ENCODE peak calls at places on chromosomes 7 and 10, in nine cellular contexts. One of them, this sample, is unnamed.

GRCh38 chr10:95841711-95842498 is 65.9 kb upstream of the CC2D2B start:
- DNase-seq in AG09309: peak
- DNase-seq in thoracic aorta: peak
- DNase-seq in uterus: no peak
- DNase-seq in colonic mucosa: peak
- DNase-seq in heart left ventricle: no peak
- DNase-seq in HL-60: peak
- DNase-seq in prostate gland: peak
- DNase-seq in OCI-LY7: peak
- DNase-seq in this sample: no peak

GRCh38 chr7:37318541-37318940 is 130.1 kb downstream of the ELMO1 start:
- DNase-seq in AG09309: no peak
- DNase-seq in thoracic aorta: no peak
- DNase-seq in uterus: no peak
- DNase-seq in colonic mucosa: no peak
- DNase-seq in heart left ventricle: no peak
- DNase-seq in HL-60: no peak
- DNase-seq in prostate gland: no peak
- DNase-seq in OCI-LY7: no peak
- DNase-seq in this sample: no peak

GRCh38 chr10:132662186-132662920 is 123.6 kb downstream of the NKX6-2 start:
- DNase-seq in AG09309: no peak
- DNase-seq in thoracic aorta: no peak
- DNase-seq in uterus: no peak
- DNase-seq in colonic mucosa: no peak
- DNase-seq in heart left ventricle: no peak
- DNase-seq in HL-60: no peak
- DNase-seq in prostate gland: no peak
- DNase-seq in OCI-LY7: no peak
- DNase-seq in this sample: no peak

GRCh38 chr10:119687192-119688032 is 36.2 kb downstream of the BAG3 start:
- DNase-seq in AG09309: no peak
- DNase-seq in thoracic aorta: no peak
- DNase-seq in uterus: no peak
- DNase-seq in colonic mucosa: no peak
- DNase-seq in heart left ventricle: no peak
- DNase-seq in HL-60: no peak
- DNase-seq in prostate gland: no peak
- DNase-seq in OCI-LY7: no peak
- DNase-seq in this sample: no peak

GRCh38 chr7:29607889-29608288 is 44.3 kb downstream of the PRR15 start:
- DNase-seq in AG09309: no peak
- DNase-seq in thoracic aorta: no peak
- DNase-seq in uterus: no peak
- DNase-seq in colonic mucosa: no peak
- DNase-seq in heart left ventricle: no peak
- DNase-seq in HL-60: no peak
- DNase-seq in prostate gland: no peak
- DNase-seq in OCI-LY7: no peak
- DNase-seq in this sample: no peak

GRCh38 chr7:135213831-135214230 is 2.5 kb upstream of the WDR91 start:
- DNase-seq in AG09309: no peak
- DNase-seq in thoracic aorta: no peak
- DNase-seq in uterus: no peak
- DNase-seq in colonic mucosa: no peak
- DNase-seq in heart left ventricle: no peak
- DNase-seq in HL-60: no peak
- DNase-seq in prostate gland: no peak
- DNase-seq in OCI-LY7: no peak
- DNase-seq in this sample: no peak

GRCh38 chr7:29923231-29923630 is 66.4 kb downstream of the SCRN1 start:
- DNase-seq in AG09309: no peak
- DNase-seq in thoracic aorta: no peak
- DNase-seq in uterus: no peak
- DNase-seq in colonic mucosa: no peak
- DNase-seq in heart left ventricle: no peak
- DNase-seq in HL-60: no peak
- DNase-seq in prostate gland: no peak
- DNase-seq in OCI-LY7: no peak
- DNase-seq in this sample: no peak

GRCh38 chr7:30162622-30163124 is 27.9 kb downstream of the MTURN start:
- DNase-seq in AG09309: no peak
- DNase-seq in thoracic aorta: no peak
- DNase-seq in uterus: no peak
- DNase-seq in colonic mucosa: no peak
- DNase-seq in heart left ventricle: no peak
- DNase-seq in HL-60: no peak
- DNase-seq in prostate gland: no peak
- DNase-seq in OCI-LY7: no peak
- DNase-seq in this sample: no peak

GRCh38 chr7:51817694-51818093 is 501.1 kb upstream of the COBL start:
- DNase-seq in AG09309: no peak
- DNase-seq in thoracic aorta: no peak
- DNase-seq in uterus: no peak
- DNase-seq in colonic mucosa: no peak
- DNase-seq in heart left ventricle: no peak
- DNase-seq in HL-60: no peak
- DNase-seq in prostate gland: no peak
- DNase-seq in OCI-LY7: no peak
- DNase-seq in this sample: no peak

GRCh38 chr10:123926401-123927264 is 35.0 kb upstream of the CPXM2 start:
- DNase-seq in AG09309: peak
- DNase-seq in thoracic aorta: no peak
- DNase-seq in uterus: no peak
- DNase-seq in colonic mucosa: no peak
- DNase-seq in heart left ventricle: no peak
- DNase-seq in HL-60: no peak
- DNase-seq in prostate gland: no peak
- DNase-seq in OCI-LY7: peak
- DNase-seq in this sample: no peak

GRCh38 chr7:39458346-39458745 is 107.9 kb upstream of the YAE1 start:
- DNase-seq in AG09309: no peak
- DNase-seq in thoracic aorta: no peak
- DNase-seq in uterus: no peak
- DNase-seq in colonic mucosa: peak
- DNase-seq in heart left ventricle: no peak
- DNase-seq in HL-60: no peak
- DNase-seq in prostate gland: no peak
- DNase-seq in OCI-LY7: no peak
- DNase-seq in this sample: no peak

GRCh38 chr7:157211710-157212109 is 73.0 kb downstream of the UBE3C start:
- DNase-seq in AG09309: peak
- DNase-seq in thoracic aorta: no peak
- DNase-seq in uterus: no peak
- DNase-seq in colonic mucosa: no peak
- DNase-seq in heart left ventricle: no peak
- DNase-seq in HL-60: no peak
- DNase-seq in prostate gland: no peak
- DNase-seq in OCI-LY7: no peak
- DNase-seq in this sample: no peak

GRCh38 chr10:103491729-103492364 is 1.7 kb upstream of the NEURL1 start:
- DNase-seq in AG09309: peak
- DNase-seq in thoracic aorta: no peak
- DNase-seq in uterus: peak
- DNase-seq in colonic mucosa: no peak
- DNase-seq in heart left ventricle: no peak
- DNase-seq in HL-60: no peak
- DNase-seq in prostate gland: no peak
- DNase-seq in OCI-LY7: no peak
- DNase-seq in this sample: no peak

GRCh38 chr10:103490986-103491314 is 2.6 kb upstream of the NEURL1 start:
- DNase-seq in AG09309: no peak
- DNase-seq in thoracic aorta: no peak
- DNase-seq in uterus: no peak
- DNase-seq in colonic mucosa: no peak
- DNase-seq in heart left ventricle: no peak
- DNase-seq in HL-60: no peak
- DNase-seq in prostate gland: no peak
- DNase-seq in OCI-LY7: no peak
- DNase-seq in this sample: no peak

GRCh38 chr10:103493911-103494877 is 689 bp downstream of the NEURL1 start:
- DNase-seq in AG09309: no peak
- DNase-seq in thoracic aorta: no peak
- DNase-seq in uterus: peak
- DNase-seq in colonic mucosa: no peak
- DNase-seq in heart left ventricle: no peak
- DNase-seq in HL-60: no peak
- DNase-seq in prostate gland: no peak
- DNase-seq in OCI-LY7: no peak
- DNase-seq in this sample: no peak

GRCh38 chr10:103493362-103493871 is at the start of gene NEURL1:
- DNase-seq in AG09309: no peak
- DNase-seq in thoracic aorta: no peak
- DNase-seq in uterus: no peak
- DNase-seq in colonic mucosa: no peak
- DNase-seq in heart left ventricle: no peak
- DNase-seq in HL-60: no peak
- DNase-seq in prostate gland: no peak
- DNase-seq in OCI-LY7: peak
- DNase-seq in this sample: no peak

GRCh38 chr10:103492655-103493261 is 747 bp upstream of the NEURL1 start:
- DNase-seq in AG09309: no peak
- DNase-seq in thoracic aorta: no peak
- DNase-seq in uterus: no peak
- DNase-seq in colonic mucosa: no peak
- DNase-seq in heart left ventricle: no peak
- DNase-seq in HL-60: no peak
- DNase-seq in prostate gland: no peak
- DNase-seq in OCI-LY7: no peak
- DNase-seq in this sample: no peak
- H3K4me3 ChIP-seq in AG09309: no peak
- H3K4me3 ChIP-seq in thoracic aorta: no peak
- H3K4me3 ChIP-seq in uterus: peak
- H3K4me3 ChIP-seq in colonic mucosa: no peak
- H3K4me3 ChIP-seq in heart left ventricle: peak
- H3K4me3 ChIP-seq in HL-60: no peak
- H3K4me3 ChIP-seq in prostate gland: no peak
- H3K4me3 ChIP-seq in OCI-LY7: no peak
- H3K4me3 ChIP-seq in this sample: no peak

DNA sequence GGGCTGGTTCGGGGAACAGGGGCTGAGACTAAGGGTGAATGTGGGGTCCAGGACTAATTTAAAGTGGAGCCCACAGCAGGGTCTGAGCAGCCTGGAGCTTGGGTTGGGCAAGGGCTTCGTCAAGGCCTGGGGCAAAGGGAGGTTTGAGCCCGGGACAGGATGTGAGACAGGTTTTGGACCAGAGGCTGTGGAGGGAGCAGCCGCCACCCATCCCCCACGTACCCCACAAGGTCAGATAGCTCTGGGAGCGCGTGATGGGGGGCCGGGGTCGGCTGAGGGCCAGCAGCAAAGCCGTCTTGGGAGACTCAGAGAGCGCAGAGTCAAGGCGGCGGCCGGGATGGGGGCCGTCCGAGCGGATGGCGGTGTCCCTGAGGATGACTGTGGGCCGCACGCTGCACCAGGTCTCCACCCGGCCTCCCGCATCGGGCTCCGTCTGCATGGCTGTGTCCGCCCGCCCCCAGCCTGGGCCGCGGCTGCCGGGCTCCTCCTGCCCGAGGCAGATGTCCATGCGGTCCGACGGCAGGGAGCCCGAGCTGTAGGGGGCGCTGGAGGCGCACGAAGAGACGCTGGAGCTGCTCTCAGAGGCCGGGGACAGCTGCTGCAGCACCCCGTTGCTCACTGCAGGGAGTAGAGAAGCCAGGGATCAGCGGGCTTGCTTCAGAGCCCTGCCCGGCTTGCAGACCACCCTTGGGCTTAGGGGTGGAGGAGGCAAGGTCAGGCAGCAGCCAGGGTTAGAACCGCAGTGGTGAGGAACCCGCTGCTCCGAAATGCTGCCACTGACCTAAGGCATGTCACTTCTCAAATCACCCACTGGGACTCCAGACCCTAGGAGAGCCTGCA is 12.1 kb downstream of the PDZD7 start:
- DNase-seq in AG09309: no peak
- DNase-seq in thoracic aorta: peak
- DNase-seq in uterus: no peak
- DNase-seq in colonic mucosa: peak
- DNase-seq in heart left ventricle: peak
- DNase-seq in HL-60: peak
- DNase-seq in prostate gland: peak
- DNase-seq in OCI-LY7: peak
- DNase-seq in this sample: no peak
- H3K4me3 ChIP-seq in AG09309: no peak
- H3K4me3 ChIP-seq in thoracic aorta: peak
- H3K4me3 ChIP-seq in uterus: no peak
- H3K4me3 ChIP-seq in colonic mucosa: no peak
- H3K4me3 ChIP-seq in heart left ventricle: peak
- H3K4me3 ChIP-seq in HL-60: peak
- H3K4me3 ChIP-seq in prostate gland: no peak
- H3K4me3 ChIP-seq in OCI-LY7: no peak
- H3K4me3 ChIP-seq in this sample: peak

GRCh38 chr7:101754432-101755159 is 62.8 kb upstream of the CUX1 start:
- DNase-seq in AG09309: no peak
- DNase-seq in thoracic aorta: no peak
- DNase-seq in uterus: peak
- DNase-seq in colonic mucosa: no peak
- DNase-seq in heart left ventricle: no peak
- DNase-seq in HL-60: no peak
- DNase-seq in prostate gland: no peak
- DNase-seq in OCI-LY7: no peak
- DNase-seq in this sample: no peak
- H3K4me3 ChIP-seq in AG09309: peak
- H3K4me3 ChIP-seq in thoracic aorta: peak
- H3K4me3 ChIP-seq in uterus: peak
- H3K4me3 ChIP-seq in colonic mucosa: peak
- H3K4me3 ChIP-seq in heart left ventricle: peak
- H3K4me3 ChIP-seq in HL-60: peak
- H3K4me3 ChIP-seq in prostate gland: peak
- H3K4me3 ChIP-seq in OCI-LY7: peak
- H3K4me3 ChIP-seq in this sample: peak

GRCh38 chr7:101175664-101176063 is 4.4 kb downstream of the NAT16 start:
- DNase-seq in AG09309: no peak
- DNase-seq in thoracic aorta: no peak
- DNase-seq in uterus: no peak
- DNase-seq in colonic mucosa: no peak
- DNase-seq in heart left ventricle: no peak
- DNase-seq in HL-60: no peak
- DNase-seq in prostate gland: no peak
- DNase-seq in OCI-LY7: no peak
- DNase-seq in this sample: no peak

GRCh38 chr7:101172005-101172853 is 6.9 kb upstream of the VGF start:
- DNase-seq in AG09309: no peak
- DNase-seq in thoracic aorta: no peak
- DNase-seq in uterus: no peak
- DNase-seq in colonic mucosa: no peak
- DNase-seq in heart left ventricle: no peak
- DNase-seq in HL-60: no peak
- DNase-seq in prostate gland: no peak
- DNase-seq in OCI-LY7: peak
- DNase-seq in this sample: no peak

GRCh38 chr7:101172854-101173751 is 7.0 kb downstream of the NAT16 start:
- DNase-seq in AG09309: no peak
- DNase-seq in thoracic aorta: no peak
- DNase-seq in uterus: peak
- DNase-seq in colonic mucosa: peak
- DNase-seq in heart left ventricle: peak
- DNase-seq in HL-60: no peak
- DNase-seq in prostate gland: peak
- DNase-seq in OCI-LY7: no peak
- DNase-seq in this sample: no peak

GRCh38 chr7:101174322-101174854 is 5.7 kb downstream of the NAT16 start:
- DNase-seq in AG09309: no peak
- DNase-seq in thoracic aorta: no peak
- DNase-seq in uterus: no peak
- DNase-seq in colonic mucosa: no peak
- DNase-seq in heart left ventricle: no peak
- DNase-seq in HL-60: no peak
- DNase-seq in prostate gland: no peak
- DNase-seq in OCI-LY7: no peak
- DNase-seq in this sample: no peak

GRCh38 chr7:101173752-101174244 is 6.3 kb downstream of the NAT16 start:
- DNase-seq in AG09309: no peak
- DNase-seq in thoracic aorta: no peak
- DNase-seq in uterus: no peak
- DNase-seq in colonic mucosa: peak
- DNase-seq in heart left ventricle: no peak
- DNase-seq in HL-60: peak
- DNase-seq in prostate gland: no peak
- DNase-seq in OCI-LY7: peak
- DNase-seq in this sample: no peak
- H3K4me3 ChIP-seq in AG09309: no peak
- H3K4me3 ChIP-seq in thoracic aorta: peak
- H3K4me3 ChIP-seq in uterus: no peak
- H3K4me3 ChIP-seq in colonic mucosa: no peak
- H3K4me3 ChIP-seq in heart left ventricle: no peak
- H3K4me3 ChIP-seq in HL-60: no peak
- H3K4me3 ChIP-seq in prostate gland: no peak
- H3K4me3 ChIP-seq in OCI-LY7: peak
- H3K4me3 ChIP-seq in this sample: no peak

This sample was measured in esophagus squamous epithelium.